ENCODE peak calls at places on chromosomes 5 and 9, in nine cellular contexts. U, F, X, E, J, G, Z, C and D are unnamed samples.

GRCh38 chr5:136249678-136250266 is 56.8 kb upstream of the SMIM32 start:
- DNase-seq in U (peak; percentile 56), F (no peak), X (no peak), E (peak; percentile 70), J (peak; percentile 27), G (no peak), Z (no peak), C (peak; percentile 37), D (peak; percentile 65)

GRCh38 chr9:115063058-115063850 is 54.7 kb downstream of the TNC start:
- DNase-seq in U (no peak), F (no peak), X (no peak), E (peak; percentile 63), J (no peak), G (no peak), Z (no peak), C (no peak), D (no peak)

GRCh38 chr5:112159435-112159834 is 259.6 kb downstream of the EPB41L4A start:
- DNase-seq in U (no peak), F (no peak), X (no peak), E (peak; percentile 52), J (no peak), G (no peak), Z (no peak), C (no peak), D (no peak)

GRCh38 chr5:92267830-92268229 is 884.7 kb upstream of the ARRDC3 start:
- DNase-seq in U (no peak), F (no peak), X (no peak), E (no peak), J (no peak), G (no peak), Z (no peak), C (no peak), D (no peak)

GRCh38 chr9:35481347-35481975 is 8.4 kb upstream of the RUSC2 start:
- DNase-seq in U (peak; percentile 32), F (no peak), X (no peak), E (peak; percentile 78), J (peak; percentile 36), G (peak; percentile 50), Z (peak; percentile 15), C (peak; percentile 31), D (peak; percentile 71)

GRCh38 chr5:107985144-107985543 is 314.4 kb upstream of the EFNA5 start:
- DNase-seq in U (no peak), F (no peak), X (no peak), E (peak; percentile 18), J (no peak), G (no peak), Z (no peak), C (no peak), D (no peak)

GRCh38 chr5:80181618-80182211 is 74.1 kb downstream of the SERINC5 start:
- DNase-seq in U (no peak), F (no peak), X (peak; percentile 46), E (peak; percentile 19), J (no peak), G (no peak), Z (peak; percentile 45), C (no peak), D (no peak)

GRCh38 chr5:172666251-172666650 is 25.2 kb downstream of the NEURL1B start:
- DNase-seq in U (no peak), F (no peak), X (no peak), E (peak; percentile 30), J (no peak), G (no peak), Z (no peak), C (no peak), D (no peak)

GRCh38 chr9:95992536-95992935 is 117.0 kb downstream of the ERCC6L2 start:
- DNase-seq in U (no peak), F (no peak), X (no peak), E (no peak), J (no peak), G (no peak), Z (no peak), C (no peak), D (no peak)

GRCh38 chr5:174087783-174088182 is 42.3 kb downstream of the NSG2 start:
- DNase-seq in U (no peak), F (no peak), X (no peak), E (no peak), J (no peak), G (no peak), Z (no peak), C (no peak), D (no peak)

GRCh38 chr5:57102905-57103255 is 71.0 kb upstream of the GPBP1 start:
- DNase-seq in U (no peak), F (no peak), X (no peak), E (no peak), J (no peak), G (no peak), Z (no peak), C (no peak), D (no peak)

GRCh38 chr5:79143684-79144379 is 32.2 kb downstream of the BHMT start:
- DNase-seq in U (no peak), F (no peak), X (no peak), E (peak; percentile 69), J (no peak), G (no peak), Z (no peak), C (no peak), D (peak; percentile 10)

GRCh38 chr9:38339087-38339486 is 53.4 kb upstream of the ALDH1B1 start:
- DNase-seq in U (no peak), F (no peak), X (no peak), E (peak; percentile 93), J (no peak), G (no peak), Z (no peak), C (no peak), D (peak; percentile 19)

GRCh38 chr5:137073192-137073591 is 425.9 kb downstream of the SPOCK1 start:
- DNase-seq in U (peak; percentile 10), F (no peak), X (no peak), E (peak; percentile 84), J (no peak), G (no peak), Z (no peak), C (no peak), D (no peak)

GRCh38 chr5:176809544-176810083 is 745 bp upstream of the UNC5A start:
- DNase-seq in U (no peak), F (no peak), X (no peak), E (no peak), J (no peak), G (no peak), Z (no peak), C (no peak), D (no peak)

GRCh38 chr5:57494104-57495098 is 11.8 kb upstream of the ACTBL2 start:
- DNase-seq in U (peak; percentile 84), F (no peak), X (peak; percentile 11), E (peak; percentile 95), J (no peak), G (peak; percentile 87), Z (peak; percentile 12), C (peak; percentile 62), D (peak; percentile 99)

GRCh38 chr5:178388381-178389030 is 155.9 kb upstream of the PHYKPL start:
- DNase-seq in U (peak; percentile 17), F (no peak), X (no peak), E (peak; percentile 41), J (no peak), G (no peak), Z (no peak), C (no peak), D (peak; percentile 6)

GRCh38 chr9:33443047-33443446 is 4.3 kb downstream of the AQP3 start:
- DNase-seq in U (no peak), F (no peak), X (no peak), E (peak; percentile 44), J (no peak), G (no peak), Z (no peak), C (no peak), D (no peak)

GRCh38 chr9:126472446-126472845 is 141.3 kb upstream of the LMX1B start:
- DNase-seq in U (no peak), F (no peak), X (no peak), E (no peak), J (no peak), G (no peak), Z (no peak), C (no peak), D (no peak)

GRCh38 chr5:143781993-143782520 is 29.9 kb upstream of the HMHB1 start:
- DNase-seq in U (no peak), F (no peak), X (no peak), E (no peak), J (no peak), G (no peak), Z (no peak), C (no peak), D (no peak)